ENCODE peak calls at places on chromosomes 16 and 17, in five cellular contexts. A is stimulated activated CD8-positive, alpha-beta memory T cell treated with anti-CD3 and anti-CD28 coated beads, Interleukin-4, amount 100 ng/mL, for 1 hour; B is activated T-helper 9 cell treated with anti-CD3 and anti-CD28 coated beads, Interleukin-2, amount 50 U/mL, for 16 hours; O is A172; N is anterior cingulate cortex. P is an unnamed sample.
A peak's percentile ranks its signal among the peaks of the same experiment; 100 is the strongest.

GRCh38 chr16:66277311-66278070 is 89.0 kb upstream of the CDH5 start:
- DNase-seq in N (no peak), A (no peak), O (no peak), B (no peak), P (no peak)

GRCh38 chr17:49798182-49798581 is 9.7 kb downstream of the KAT7 start:
- DNase-seq in B (no peak), A (no peak), N (no peak), O (no peak), P (no peak)

GRCh38 chr16:53369921-53370320 is 64.3 kb upstream of the RBL2 start:
- DNase-seq in B (no peak), N (no peak), A (no peak), O (no peak), P (no peak)

GRCh38 chr17:57663326-57664070 is 81.6 kb downstream of the CCDC182 start:
- DNase-seq in B (no peak), N (no peak), O (no peak), A (no peak), P (no peak)

GRCh38 chr16:23635958-23636357 is 5.2 kb downstream of the PALB2 start:
- DNase-seq in N (no peak), B (no peak), A (no peak), O (no peak), P (no peak)

GRCh38 chr17:70074991-70075390 is at the start of gene KCNJ16:
- DNase-seq in O (no peak), A (no peak), N (no peak), B (no peak), P (no peak)

GRCh38 chr17:63561819-63562218 is 11.5 kb downstream of the DCAF7 start:
- DNase-seq in O (no peak), B (no peak), N (no peak), A (no peak), P (no peak)

GRCh38 chr16:67407176-67407787 is 9.0 kb downstream of the ZDHHC1 start:
- DNase-seq in O (no peak), B (no peak), A (no peak), N (no peak), P (no peak)

GRCh38 chr16:89116341-89117238 is 22.9 kb downstream of the ACSF3 start:
- DNase-seq in B (no peak), N (no peak), A (no peak), O (no peak), P (no peak)

GRCh38 chr17:2396568-2397246 is 4.2 kb downstream of the MNT start:
- DNase-seq in A (no peak), N (peak; percentile 74), O (peak; percentile 98), B (peak; percentile 28), P (no peak)

GRCh38 chr16:8935989-8936388 is 27.7 kb downstream of the USP7 start:
- DNase-seq in A (no peak), O (no peak), B (no peak), N (no peak), P (no peak)

GRCh38 chr17:48307814-48308411 is 122.1 kb downstream of the SKAP1 start:
- DNase-seq in O (peak; percentile 64), B (peak; percentile 29), N (no peak), A (no peak), P (peak; percentile 31)

P was measured in T-helper 17 cell.